ENCODE peak calls at places on chromosome 9, in ten cellular contexts. E is OCI-LY7, M is GM23248, B is astrocyte, A is adrenal gland, U is lower lobe of right lung, K is endothelial cell of umbilical vein, G is heart left ventricle, S is hepatocyte, P is stomach. Y is an unnamed sample. For H3K36me3, the result is how much of the 10 kb centered on the place peaks cover.

GRCh38 chr9:14768561-14769234 is 46.2 kb upstream of the CER1 start:
- DNase-seq in M (peak), S (peak), P (no peak), U (no peak), G (no peak), A (peak), E (peak), K (peak), B (peak), Y (peak)

GRCh38 chr9:124054671-124055212 is 43.2 kb downstream of the LHX2 start:
- DNase-seq in P (no peak), G (no peak), M (peak), A (no peak), B (peak), E (no peak), S (no peak), K (no peak), U (no peak), Y (no peak)

GRCh38 chr9:98251554-98251953 is 3.9 kb downstream of the TBC1D2 start:
- DNase-seq in A (no peak), B (peak), U (no peak), G (no peak), S (no peak), K (peak), E (no peak), M (peak), P (no peak), Y (no peak)

GRCh38 chr9:89497181-89497963 is 541 bp downstream of the SEMA4D start:
- DNase-seq in U (peak), P (peak), M (no peak), A (peak), E (peak), K (no peak), G (no peak), B (no peak), S (peak), Y (no peak)

GRCh38 chr9:124038239-124038638 is 26.7 kb downstream of the LHX2 start:
- DNase-seq in M (peak), U (no peak), K (no peak), A (no peak), S (no peak), G (no peak), B (no peak), P (no peak), E (no peak), Y (no peak)

GRCh38 chr9:98855592-98855991 is 48.1 kb downstream of the GALNT12 start:
- DNase-seq in S (no peak), A (no peak), K (no peak), G (no peak), B (no peak), U (no peak), M (no peak), E (no peak), P (no peak), Y (no peak)

GRCh38 chr9:98219794-98220370 is 27.4 kb upstream of the CORO2A start:
- DNase-seq in K (no peak), U (no peak), E (no peak), G (no peak), A (no peak), B (no peak), M (no peak), S (no peak), P (no peak), Y (no peak)

GRCh38 chr9:35910613-35911488 is 1.6 kb downstream of the SPAAR start:
- DNase-seq in K (peak), A (no peak), S (peak), P (peak), M (peak), U (peak), E (peak), G (peak), B (peak), Y (peak)

GRCh38 chr9:98095401-98095800 is 23.6 kb downstream of the TRIM14 start:
- DNase-seq in K (no peak), A (no peak), P (no peak), M (no peak), U (no peak), B (no peak), S (no peak), G (no peak), E (no peak), Y (no peak)

GRCh38 chr9:126915281-126915816 is 767 bp downstream of the RALGPS1 start:
- DNase-seq in A (peak), P (peak), S (peak), G (no peak), E (peak), B (no peak), K (no peak), M (peak), U (peak), Y (peak)

GRCh38 chr9:27539479-27540441 is 10.1 kb upstream of the MOB3B start:
- DNase-seq in M (peak), B (peak), S (peak), K (no peak), U (no peak), A (no peak), G (no peak), E (no peak), P (no peak), Y (no peak)

GRCh38 chr9:2228132-2228531 is 213.0 kb downstream of the SMARCA2 start:
- DNase-seq in U (peak), K (peak), A (no peak), G (no peak), B (no peak), M (peak), S (peak), P (no peak), E (peak), Y (peak)

GRCh38 chr9:21591221-21592062 is 109.3 kb upstream of the IFNE start:
- DNase-seq in P (peak), B (peak), A (peak), M (peak), E (no peak), K (peak), S (peak), G (peak), U (no peak), Y (no peak)

GRCh38 chr9:4936823-4937222 is 48.2 kb upstream of the JAK2 start:
- DNase-seq in P (no peak), K (no peak), E (no peak), M (no peak), G (no peak), A (no peak), U (no peak), B (no peak), S (no peak), Y (no peak)

GRCh38 chr9:113503131-113503541 is 39.6 kb downstream of the RGS3 start:
- DNase-seq in E (no peak), K (peak), M (no peak), B (no peak), P (no peak), G (no peak), U (no peak), S (no peak), A (no peak), Y (no peak)

GRCh38 chr9:78261403-78262001 is 25.6 kb downstream of the CEP78 start:
- DNase-seq in A (no peak), S (peak), P (no peak), U (no peak), K (peak), M (peak), B (peak), G (no peak), E (peak), Y (no peak)

GRCh38 chr9:98248737-98249474 is 6.5 kb downstream of the TBC1D2 start:
- DNase-seq in A (peak), S (peak), M (peak), U (peak), K (peak), B (peak), E (no peak), G (peak), P (peak), Y (peak)

DNA sequence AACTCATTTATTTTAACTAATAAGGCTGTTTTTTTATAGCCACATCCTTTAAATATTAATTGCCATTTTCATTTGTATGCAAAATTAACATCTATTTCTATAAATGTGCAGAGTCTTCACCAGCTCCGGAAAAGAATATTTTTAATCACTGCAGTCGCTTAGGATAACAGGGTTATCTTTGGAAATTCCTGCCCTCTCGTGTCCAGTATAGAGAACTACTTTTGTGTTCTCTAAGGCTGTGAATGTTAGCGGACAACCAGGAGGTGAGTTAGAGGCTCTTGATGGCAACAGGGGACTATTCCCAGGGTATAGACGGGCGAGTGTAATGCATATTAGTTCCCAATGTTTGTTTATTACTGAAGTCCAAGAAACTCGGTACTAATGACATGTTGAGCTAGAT is 59.4 kb downstream of the GGTA1 start:
- DNase-seq in E (no peak), K (peak), B (no peak), M (peak), U (no peak), S (peak), A (no peak), P (no peak), G (no peak), Y (no peak)
- H3K36me3 ChIP-seq in E (under half), K (under half), B (under half), M (under half), U (under half), S (under half), A (under half), P (under half), G (under half), Y (under half)

GRCh38 chr9:136795027-136795402 is 1.1 kb upstream of the CCDC183 start:
- DNase-seq in G (peak), U (no peak), K (no peak), P (no peak), A (no peak), S (no peak), M (no peak), B (no peak), E (no peak), Y (no peak)

GRCh38 chr9:136798708-136799078 is 2.6 kb downstream of the CCDC183 start:
- DNase-seq in K (no peak), U (no peak), M (no peak), A (no peak), E (no peak), G (no peak), S (no peak), B (no peak), P (no peak), Y (no peak)

GRCh38 chr9:136799079-136799853 is 3.1 kb downstream of the CCDC183 start:
- DNase-seq in P (peak), B (no peak), A (no peak), K (no peak), E (no peak), G (no peak), M (peak), S (peak), U (peak), Y (peak)

GRCh38 chr9:136794281-136795026 is 1.7 kb upstream of the CCDC183 start:
- DNase-seq in S (no peak), E (no peak), A (no peak), G (no peak), M (no peak), U (no peak), K (no peak), B (no peak), P (no peak), Y (no peak)

DNA sequence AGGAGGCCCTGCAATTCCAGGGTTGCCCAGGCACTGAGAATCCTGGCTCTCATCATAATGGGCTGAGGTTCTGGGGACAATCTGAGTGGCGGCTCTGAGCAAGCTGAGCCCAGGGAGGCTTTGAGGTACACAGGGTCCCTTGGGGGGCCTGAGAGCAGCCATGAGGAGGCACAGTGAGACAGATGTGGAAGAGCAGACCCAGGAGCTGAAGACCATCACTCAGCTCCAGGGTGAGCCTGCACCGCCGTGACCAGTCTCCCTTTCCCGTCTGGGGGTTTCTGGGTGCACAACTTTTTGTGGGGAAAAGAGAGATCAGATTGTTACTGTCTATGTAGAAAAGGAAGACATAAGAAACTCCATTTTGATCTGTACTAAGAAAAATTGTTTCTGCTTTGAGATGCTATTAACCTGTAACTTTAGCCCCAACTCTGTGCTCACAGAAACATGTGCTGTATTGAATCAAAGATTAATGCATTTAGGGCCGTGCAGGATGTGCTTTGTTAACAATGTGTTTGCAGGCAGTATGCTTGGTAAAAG is at the start of gene CCDC183:
- DNase-seq in M (no peak), U (no peak), E (no peak), K (no peak), A (no peak), S (no peak), B (no peak), G (no peak), P (no peak), Y (no peak)
- H3K36me3 ChIP-seq in M (under half), U (under half), E (under half), K (under half), A (under half), S (under half), B (under half), G (under half), P (under half), Y (under half)

GRCh38 chr9:87696641-87697040 is 29.3 kb upstream of the CTSL start:
- DNase-seq in U (no peak), E (no peak), B (no peak), P (no peak), G (no peak), S (no peak), M (no peak), K (no peak), A (no peak), Y (no peak)

GRCh38 chr9:87699835-87700234 is 26.1 kb upstream of the CTSL start:
- DNase-seq in A (no peak), M (peak), P (no peak), E (no peak), S (no peak), B (no peak), K (no peak), U (no peak), G (no peak), Y (no peak)

GRCh38 chr9:87701491-87701890 is 24.4 kb upstream of the CTSL start:
- DNase-seq in G (no peak), U (no peak), P (no peak), A (no peak), B (no peak), K (no peak), M (no peak), S (no peak), E (no peak), Y (no peak)

GRCh38 chr9:87695523-87695922 is 30.4 kb upstream of the CTSL start:
- DNase-seq in M (no peak), K (no peak), B (no peak), G (no peak), P (no peak), S (no peak), A (no peak), U (no peak), E (no peak), Y (no peak)

GRCh38 chr9:87698069-87698809 is 27.7 kb upstream of the CTSL start:
- DNase-seq in M (no peak), P (no peak), E (no peak), U (peak), B (no peak), G (no peak), S (no peak), K (no peak), A (no peak), Y (no peak)
- H3K36me3 ChIP-seq in M (under half), P (under half), E (under half), U (half or more), B (under half), G (under half), S (under half), K (under half), A (under half), Y (under half)

GRCh38 chr9:121773954-121774714 is 122.7 kb downstream of the DAB2IP start:
- DNase-seq in B (no peak), M (no peak), U (peak), E (no peak), S (no peak), P (no peak), A (peak), K (no peak), G (peak), Y (no peak)

GRCh38 chr9:121776739-121777637 is 125.6 kb downstream of the DAB2IP start:
- DNase-seq in B (no peak), M (no peak), P (peak), A (no peak), S (no peak), K (no peak), U (no peak), E (no peak), G (no peak), Y (no peak)

GRCh38 chr9:121773286-121773953 is 122.0 kb downstream of the DAB2IP start:
- DNase-seq in P (no peak), M (no peak), E (no peak), U (no peak), K (no peak), B (no peak), S (no peak), G (peak), A (peak), Y (peak)

GRCh38 chr9:121776009-121776738 is 124.7 kb downstream of the DAB2IP start:
- DNase-seq in A (peak), G (peak), E (no peak), P (no peak), M (no peak), K (no peak), B (no peak), U (peak), S (no peak), Y (no peak)

DNA sequence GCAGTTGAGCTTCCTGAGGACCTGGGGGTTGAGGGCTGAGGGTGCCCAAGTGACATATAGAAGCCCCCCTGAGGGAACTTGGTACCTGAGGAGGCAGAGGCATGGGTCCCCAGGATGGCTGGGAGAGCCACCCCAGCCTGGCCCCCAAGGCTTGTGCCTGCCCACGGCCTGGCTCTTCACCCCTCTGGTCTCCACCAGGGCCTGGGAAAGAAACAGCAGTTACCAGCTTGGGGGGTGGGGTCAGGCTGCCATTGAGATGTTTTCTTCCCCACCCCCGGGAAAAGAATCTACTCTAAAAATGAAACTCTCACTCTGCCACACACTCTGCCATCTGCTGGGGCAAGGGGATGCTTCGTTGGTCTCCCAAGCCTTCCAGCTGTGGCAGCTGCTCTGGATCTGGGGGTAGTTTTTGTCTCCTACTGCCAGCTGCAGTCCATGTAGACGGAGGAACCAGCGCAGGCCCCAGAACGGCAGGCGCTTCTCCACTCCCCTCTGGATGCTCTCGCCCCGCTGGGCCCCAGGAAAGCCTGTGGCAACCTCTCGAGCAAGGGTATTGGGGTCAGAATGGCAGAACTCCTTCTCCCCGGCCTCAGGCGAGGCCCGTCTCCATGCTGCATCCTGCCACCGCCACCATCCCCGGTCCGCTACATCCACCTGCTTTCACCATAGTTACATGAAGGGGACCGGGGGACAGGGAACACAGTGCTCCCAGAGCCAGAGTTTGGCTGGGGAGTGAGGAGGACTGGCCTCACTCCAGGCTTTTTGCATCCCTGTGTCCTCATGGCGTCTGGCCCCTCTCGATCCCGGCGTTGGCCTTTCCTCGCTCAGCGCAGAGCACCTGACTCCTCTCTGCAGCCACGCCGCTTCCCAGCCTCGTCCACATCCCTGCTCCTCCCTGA is 123.5 kb downstream of the DAB2IP start:
- DNase-seq in U (peak), G (peak), B (no peak), M (no peak), E (no peak), P (no peak), S (no peak), A (peak), K (no peak), Y (no peak)
- H3K36me3 ChIP-seq in U (half or more), G (under half), B (under half), M (under half), E (under half), P (under half), S (under half), A (under half), K (under half), Y (under half)

DNA sequence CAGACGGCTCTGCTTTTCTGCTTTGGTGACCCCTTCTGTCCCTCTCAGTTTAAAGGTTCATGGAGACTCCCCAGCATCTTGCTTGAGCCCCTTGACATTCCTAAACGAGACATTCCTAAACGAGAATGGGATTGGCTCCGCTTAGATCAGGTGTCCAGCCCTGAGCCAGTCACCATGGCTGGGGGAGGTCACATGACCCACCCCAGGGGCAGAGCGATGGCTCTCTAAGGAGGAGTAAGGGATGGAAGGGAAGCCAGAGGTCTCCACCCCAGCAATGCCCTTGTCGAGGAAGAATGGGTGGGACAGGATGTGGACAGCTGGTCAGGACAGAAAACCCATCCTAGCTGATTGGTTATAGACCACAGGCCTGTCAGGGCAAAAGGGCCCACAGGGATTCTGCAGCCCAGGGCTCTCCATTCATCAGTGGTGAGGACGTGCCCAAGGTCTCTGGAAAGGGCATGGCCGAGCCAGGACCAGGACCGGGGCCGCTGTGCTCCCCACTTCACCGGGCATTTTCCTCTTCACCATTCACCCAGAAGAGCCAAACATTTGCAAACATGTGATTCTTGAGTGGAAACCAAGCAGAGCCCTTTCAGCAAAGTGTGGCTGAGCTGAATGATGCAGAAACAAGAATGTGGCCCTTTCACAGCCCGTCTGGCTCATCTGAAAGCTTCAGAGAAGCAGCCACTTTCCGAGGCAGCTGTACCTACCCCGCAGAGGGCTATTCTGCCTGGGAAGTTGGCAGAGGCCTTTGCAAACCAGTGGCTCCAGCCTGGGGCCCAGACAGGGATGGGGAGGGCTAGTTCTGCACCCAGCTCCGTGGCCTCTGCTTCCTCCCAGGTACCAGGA is 19.8 kb upstream of the AIF1L start:
- DNase-seq in E (no peak), S (no peak), G (no peak), A (no peak), K (no peak), M (no peak), U (no peak), B (no peak), P (no peak), Y (no peak)
- H3K36me3 ChIP-seq in E (under half), S (under half), G (under half), A (under half), K (under half), M (under half), U (under half), B (under half), P (under half), Y (under half)

DNA sequence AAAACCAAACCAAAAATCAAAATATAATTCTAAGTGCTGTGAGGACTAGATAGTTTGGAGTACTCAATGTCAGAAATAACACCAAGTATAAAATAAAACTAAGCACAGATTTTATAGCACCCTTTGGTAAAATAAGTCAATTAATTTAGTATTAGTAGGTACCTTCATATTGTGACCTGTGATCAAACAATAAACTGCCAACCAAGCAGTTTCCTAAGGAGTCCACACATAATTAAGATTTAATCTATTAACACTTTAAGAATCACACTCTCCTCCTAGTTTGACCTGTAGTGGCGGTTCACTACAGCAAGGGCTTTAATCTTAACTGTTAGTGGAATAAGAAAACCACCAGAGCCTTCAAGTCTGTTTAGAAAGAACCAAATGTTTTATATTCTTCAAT is 2.8 kb downstream of the HNRNPK start:
- DNase-seq in K (no peak), U (no peak), P (no peak), E (no peak), G (no peak), S (no peak), B (no peak), M (no peak), A (no peak), Y (no peak)
- H3K36me3 ChIP-seq in K (under half), U (half or more), P (under half), E (half or more), G (under half), S (under half), B (half or more), M (half or more), A (under half), Y (under half)